ENCODE peak calls at places on chromosomes 11 and 22, in four cellular contexts. J is GM12878, X is K562, K is HepG2. B is an unnamed sample.

GRCh38 chr11:129720156-129720555 is 95.5 kb upstream of the TMEM45B start:
- DNase-seq in J (no peak), X (no peak), K (no peak), B (no peak)

GRCh38 chr11:63912678-63913077 is 4.3 kb downstream of the RCOR2 start:
- DNase-seq in J (no peak), X (no peak), K (no peak), B (no peak)

GRCh38 chr22:23458663-23459541 is 121.2 kb downstream of the IGLL1 start:
- DNase-seq in J (no peak), X (no peak), K (no peak), B (no peak)

GRCh38 chr22:36397767-36398093 is 10.0 kb upstream of the MYH9 start:
- DNase-seq in J (no peak), X (no peak), K (no peak), B (no peak)

GRCh38 chr22:35995772-35996171 is 32.9 kb downstream of the RBFOX2 start:
- DNase-seq in J (no peak), X (peak; percentile 11), K (no peak), B (no peak)

GRCh38 chr11:125773516-125773915 is 5.1 kb downstream of the PATE2 start:
- DNase-seq in J (no peak), X (no peak), K (no peak), B (no peak)

GRCh38 chr22:25437414-25438160 is 126.9 kb upstream of the GRK3 start:
- DNase-seq in J (no peak), X (no peak), K (no peak), B (peak; percentile 56)

GRCh38 chr11:128963744-128964340 is 21.2 kb upstream of the TP53AIP1 start:
- DNase-seq in J (no peak), X (no peak), K (no peak), B (no peak)

GRCh38 chr11:24556693-24557092 is 59.8 kb downstream of the LUZP2 start:
- DNase-seq in J (no peak), X (no peak), K (no peak), B (no peak)

GRCh38 chr11:33770236-33770635 is 4.1 kb downstream of the FBXO3 start:
- DNase-seq in J (no peak), X (no peak), K (no peak), B (no peak)

GRCh38 chr11:3177931-3178330 is 12.8 kb upstream of the OSBPL5 start:
- DNase-seq in J (no peak), X (no peak), K (no peak), B (no peak)

GRCh38 chr11:110250168-110250567 is 46.2 kb downstream of the RDX start:
- DNase-seq in J (no peak), X (no peak), K (no peak), B (no peak)

GRCh38 chr22:24427500-24428164 is at the start of gene ADORA2A:
- DNase-seq in J (peak; percentile 35), X (no peak), K (no peak), B (no peak)

GRCh38 chr11:36574486-36574885 is 6.7 kb downstream of the RAG1 start:
- DNase-seq in J (no peak), X (no peak), K (no peak), B (no peak)

GRCh38 chr22:23233084-23233501 is 52.8 kb downstream of the BCR start:
- DNase-seq in J (no peak), X (peak; percentile 66), K (no peak), B (no peak)

GRCh38 chr11:59574932-59575904 is 40.4 kb downstream of the OSBP start:
- DNase-seq in J (no peak), X (no peak), K (no peak), B (no peak)

GRCh38 chr11:15800121-15800800 is 556.1 kb downstream of the SOX6 start:
- DNase-seq in J (no peak), X (no peak), K (no peak), B (no peak)

GRCh38 chr11:18704698-18705097 is 6.1 kb downstream of the TMEM86A start:
- DNase-seq in J (no peak), X (no peak), K (no peak), B (no peak)

GRCh38 chr11:91263698-91264097 is 960.9 kb upstream of the FAT3 start:
- DNase-seq in J (no peak), X (no peak), K (no peak), B (no peak)

GRCh38 chr11:18701614-18702216 is 3.1 kb downstream of the TMEM86A start:
- DNase-seq in J (no peak), X (no peak), K (no peak), B (no peak)

GRCh38 chr11:95145430-95146063 is 55.9 kb downstream of the ENDOD1 start:
- DNase-seq in J (no peak), X (no peak), K (no peak), B (no peak)

GRCh38 chr11:61791737-61792309 is 576 bp downstream of the TMEM258 start:
- DNase-seq in J (no peak), X (peak; percentile 58), K (peak; percentile 83), B (no peak)

GRCh38 chr22:20857838-20858614 is 585 bp downstream of the PI4KA start:
- DNase-seq in J (peak; percentile 27), X (peak; percentile 100), K (peak; percentile 78), B (peak; percentile 91)

GRCh38 chr22:36337365-36338130 is 50.2 kb downstream of the MYH9 start:
- DNase-seq in J (no peak), X (no peak), K (no peak), B (no peak)

GRCh38 chr11:66360406-66361073 is 11.0 kb downstream of the SLC29A2 start:
- DNase-seq in J (no peak), X (no peak), K (no peak), B (no peak)

GRCh38 chr11:70737816-70738630 is 339.7 kb downstream of the CTTN start:
- DNase-seq in J (no peak), X (no peak), K (no peak), B (no peak)

GRCh38 chr11:34235591-34236071 is 122.2 kb downstream of the ABTB2 start:
- DNase-seq in J (no peak), X (no peak), K (no peak), B (no peak)

GRCh38 chr22:41036924-41037323 is 55.5 kb upstream of the EP300 start:
- DNase-seq in J (no peak), X (no peak), K (no peak), B (no peak)

GRCh38 chr11:116231540-116231939 is 541.2 kb downstream of the BUD13 start:
- DNase-seq in J (no peak), X (no peak), K (no peak), B (no peak)

GRCh38 chr11:125287467-125288232 is 123.1 kb downstream of the PKNOX2 start:
- DNase-seq in J (no peak), X (no peak), K (no peak), B (no peak)

GRCh38 chr22:25176799-25177198 is 22.9 kb upstream of the CRYBB3 start:
- DNase-seq in J (no peak), X (no peak), K (no peak), B (no peak)

GRCh38 chr11:100830295-100830694 is 143.2 kb downstream of the ARHGAP42 start:
- DNase-seq in J (no peak), X (no peak), K (no peak), B (no peak)

GRCh38 chr11:7019500-7020182 is 505 bp downstream of the ZNF214 start:
- DNase-seq in J (no peak), X (no peak), K (no peak), B (peak; percentile 60)

GRCh38 chr22:35883028-35883620 is 145.5 kb downstream of the RBFOX2 start:
- DNase-seq in J (no peak), X (no peak), K (no peak), B (no peak)

GRCh38 chr22:22728382-22728781 is 84.0 kb downstream of the GGTLC2 start:
- DNase-seq in J (no peak), X (no peak), K (no peak), B (no peak)

GRCh38 chr11:60830478-60831142 is 11.3 kb upstream of the CCDC86 start:
- DNase-seq in J (no peak), X (no peak), K (no peak), B (no peak)

GRCh38 chr11:18704045-18704645 is 5.6 kb downstream of the TMEM86A start:
- DNase-seq in J (no peak), X (no peak), K (no peak), B (no peak)

GRCh38 chr11:12288212-12288933 is 89.0 kb upstream of the PARVA start:
- DNase-seq in J (no peak), X (peak; percentile 78), K (peak; percentile 58), B (peak; percentile 82)
- TF ChIP-seq CBX5 in J (no peak), X (no peak), K (no peak), B (no peak)

DNA sequence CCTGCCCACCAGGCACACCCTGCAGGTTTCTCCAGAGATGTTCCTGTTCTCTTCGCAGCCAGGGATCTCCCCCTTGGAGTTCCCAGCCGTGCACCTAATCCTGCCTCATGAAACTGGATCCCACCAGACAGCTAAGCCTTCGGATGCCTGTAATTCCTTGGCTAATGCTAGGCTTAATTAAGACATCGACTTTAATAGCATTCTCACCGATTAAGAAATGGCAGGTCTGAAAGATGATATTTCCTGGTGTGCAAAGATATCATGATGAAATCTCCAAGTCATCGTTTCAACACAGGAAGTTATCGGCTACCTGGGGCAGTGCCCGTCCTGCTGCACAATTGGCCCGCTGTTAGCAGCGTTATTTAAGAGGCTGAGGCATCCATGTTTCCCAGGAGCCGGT is 41.5 kb upstream of the CCND1 start:
- DNase-seq in J (no peak), X (no peak), K (no peak), B (no peak)
- TF ChIP-seq CBX5 in J (no peak), X (no peak), K (no peak), B (no peak)

GRCh38 chr11:72583616-72584292 is 90.5 kb downstream of the PDE2A start:
- DNase-seq in J (no peak), X (no peak), K (no peak), B (no peak)

GRCh38 chr11:72584933-72585597 is 89.2 kb downstream of the PDE2A start:
- DNase-seq in J (no peak), X (no peak), K (no peak), B (no peak)

GRCh38 chr11:72583177-72583553 is 91.1 kb downstream of the PDE2A start:
- DNase-seq in J (no peak), X (no peak), K (no peak), B (no peak)

GRCh38 chr11:72585762-72586590 is 88.2 kb downstream of the PDE2A start:
- DNase-seq in J (peak; percentile 12), X (peak; percentile 81), K (peak; percentile 44), B (no peak)

GRCh38 chr11:72584293-72584921 is 89.8 kb downstream of the PDE2A start:
- DNase-seq in J (no peak), X (peak; percentile 74), K (no peak), B (peak; percentile 83)
- TF ChIP-seq CBX5 in J (no peak), X (no peak), K (no peak), B (no peak)

GRCh38 chr11:133993921-133994320 is 37.2 kb upstream of the IGSF9B start:
- DNase-seq in J (no peak), X (no peak), K (no peak), B (no peak)

GRCh38 chr11:133995066-133995465 is 38.3 kb upstream of the IGSF9B start:
- DNase-seq in J (no peak), X (no peak), K (no peak), B (no peak)

GRCh38 chr11:133991101-133991500 is 34.3 kb upstream of the IGSF9B start:
- DNase-seq in J (no peak), X (no peak), K (no peak), B (no peak)

GRCh38 chr11:133992121-133992520 is 35.4 kb upstream of the IGSF9B start:
- DNase-seq in J (no peak), X (no peak), K (no peak), B (no peak)

DNA sequence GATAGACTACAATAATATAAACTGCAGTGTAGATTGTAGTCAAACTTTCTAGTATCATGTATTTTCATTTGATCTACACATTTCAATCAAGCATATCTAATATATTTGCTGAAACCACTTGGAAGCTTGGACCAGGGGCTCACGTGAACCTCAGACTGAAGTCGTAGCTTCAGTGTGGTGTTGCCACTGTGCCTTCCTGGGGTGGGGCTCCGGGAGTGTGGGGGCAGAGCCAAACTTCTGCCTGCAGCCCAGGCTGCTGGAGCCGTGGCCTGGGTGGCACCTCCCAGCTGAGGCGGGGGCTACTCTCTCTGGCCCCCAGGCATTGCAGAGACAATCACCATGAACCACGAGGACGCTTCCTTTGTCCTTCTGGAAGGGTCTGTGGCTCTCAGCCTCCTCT is 36.3 kb upstream of the IGSF9B start:
- DNase-seq in J (no peak), X (no peak), K (no peak), B (no peak)
- TF ChIP-seq CBX5 in J (no peak), X (no peak), K (no peak), B (no peak)